ENCODE peak calls at places on chromosome 2, in five cellular contexts. U is stimulated activated CD4-positive, alpha-beta T cell treated with anti-CD3 and anti-CD28 coated beads, Interleukin-15, amount 100 ng/mL, for 1 hour; N is activated CD4-positive, alpha-beta T cell treated with anti-CD3 and anti-CD28 coated beads for 4 hours; Y is GM03348; G is naive thymus-derived CD8-positive, alpha-beta T cell. H is an unnamed sample.

GRCh38 chr2:113305146-113305545 is 26.4 kb upstream of the PAX8 start:
- DNase-seq in Y (no peak), G (no peak), U (no peak), N (no peak), H (no peak)

GRCh38 chr2:170848587-170848986 is 31.9 kb downstream of the GAD1 start:
- DNase-seq in Y (peak), N (no peak), U (no peak), G (no peak), H (peak)

GRCh38 chr2:8628179-8628869 is 53.5 kb upstream of the ID2 start:
- DNase-seq in N (no peak), U (no peak), Y (no peak), G (no peak), H (no peak)

GRCh38 chr2:26568076-26568890 is 72.9 kb downstream of the CIB4 start:
- DNase-seq in Y (no peak), U (no peak), N (no peak), G (no peak), H (no peak)

GRCh38 chr2:21043744-21044532 is at the start of gene APOB:
- DNase-seq in Y (no peak), N (no peak), U (no peak), G (no peak), H (no peak)

GRCh38 chr2:222013889-222014288 is 284.9 kb downstream of the PAX3 start:
- DNase-seq in Y (no peak), N (no peak), U (no peak), G (no peak), H (no peak)

GRCh38 chr2:128819092-128819491 is 500.4 kb upstream of the HS6ST1 start:
- DNase-seq in Y (no peak), G (no peak), N (no peak), U (no peak), H (no peak)

GRCh38 chr2:164696634-164697033 is 75.4 kb upstream of the GRB14 start:
- DNase-seq in Y (no peak), N (no peak), U (no peak), G (no peak), H (no peak)

GRCh38 chr2:69298261-69298660 is 88.8 kb downstream of the GFPT1 start:
- DNase-seq in G (no peak), Y (peak), U (no peak), N (no peak), H (peak)

GRCh38 chr2:202376460-202377307 is 557 bp downstream of the BMPR2 start:
- DNase-seq in N (peak), Y (peak), U (peak), G (peak), H (peak)

GRCh38 chr2:86673011-86673410 is 47.1 kb upstream of the RMND5A start:
- DNase-seq in Y (no peak), N (no peak), G (no peak), U (no peak), H (no peak)

GRCh38 chr2:31221549-31221948 is 4.2 kb upstream of the CAPN14 start:
- DNase-seq in G (no peak), Y (no peak), U (no peak), N (no peak), H (no peak)

GRCh38 chr2:225598426-225598825 is 198.9 kb downstream of the NYAP2 start:
- DNase-seq in Y (no peak), U (no peak), G (no peak), N (no peak), H (no peak)

GRCh38 chr2:177171418-177171865 is 41.2 kb upstream of the HNRNPA3 start:
- DNase-seq in Y (no peak), N (no peak), G (no peak), U (no peak), H (no peak)

GRCh38 chr2:170226216-170226615 is 48.3 kb downstream of the MYO3B start:
- DNase-seq in U (no peak), G (no peak), N (no peak), Y (no peak), H (no peak)

GRCh38 chr2:101986804-101987740 is 4.7 kb upstream of the IL1R2 start:
- DNase-seq in N (no peak), U (no peak), G (no peak), Y (no peak), H (no peak)

GRCh38 chr2:18077211-18077610 is 198.7 kb downstream of the KCNS3 start:
- DNase-seq in N (no peak), Y (peak), G (no peak), U (no peak), H (no peak)

GRCh38 chr2:44741507-44741906 is 200.0 kb upstream of the SIX3 start:
- DNase-seq in G (no peak), U (no peak), N (no peak), Y (no peak), H (peak)

GRCh38 chr2:26605969-26606846 is 35.0 kb downstream of the CIB4 start:
- DNase-seq in U (no peak), Y (no peak), G (no peak), N (no peak), H (no peak)

GRCh38 chr2:118121986-118122767 is 33.9 kb downstream of the INSIG2 start:
- DNase-seq in Y (no peak), U (no peak), N (no peak), G (no peak), H (peak)

GRCh38 chr2:187994464-187995331 is 297.0 kb upstream of the GULP1 start:
- DNase-seq in U (no peak), Y (no peak), N (no peak), G (no peak), H (peak)

H was measured in LHCN-M2.